ENCODE peak calls at places on chromosomes 16 and 17, in seven cellular contexts. T, U, O, J, D, P and X are unnamed samples.

GRCh38 chr16:85535352-85536072 is 77.6 kb upstream of the GSE1 start:
- DNase-seq in T (no peak), U (no peak), O (no peak), J (no peak), D (no peak), P (no peak), X (no peak)

GRCh38 chr16:83475108-83475507 is 332.7 kb upstream of the HSBP1 start:
- DNase-seq in T (no peak), U (no peak), O (peak), J (peak), D (no peak), P (peak), X (no peak)

GRCh38 chr17:40499551-40500189 is 1.8 kb downstream of the TNS4 start:
- DNase-seq in T (no peak), U (no peak), O (peak), J (peak), D (peak), P (peak), X (peak)

GRCh38 chr16:10428433-10429168 is 42.7 kb downstream of the ATF7IP2 start:
- DNase-seq in T (no peak), U (no peak), O (no peak), J (no peak), D (no peak), P (no peak), X (no peak)

GRCh38 chr16:12229759-12230594 is 253.4 kb downstream of the SNX29 start:
- DNase-seq in T (no peak), U (no peak), O (peak), J (peak), D (peak), P (peak), X (no peak)

GRCh38 chr16:1485847-1486496 is 2.8 kb downstream of the PTX4 start:
- DNase-seq in T (no peak), U (no peak), O (no peak), J (no peak), D (no peak), P (no peak), X (no peak)

GRCh38 chr17:27669136-27669535 is 38.1 kb downstream of the LGALS9 start:
- DNase-seq in T (no peak), U (no peak), O (no peak), J (no peak), D (no peak), P (no peak), X (no peak)

GRCh38 chr16:69497876-69498596 is 67.7 kb upstream of the NFAT5 start:
- DNase-seq in T (no peak), U (no peak), O (no peak), J (no peak), D (no peak), P (no peak), X (no peak)

GRCh38 chr16:3553138-3553923 is 23.9 kb downstream of the NLRC3 start:
- DNase-seq in T (peak), U (no peak), O (no peak), J (no peak), D (no peak), P (peak), X (no peak)

GRCh38 chr17:28738680-28739384 is 5.0 kb upstream of the TRAF4 start:
- DNase-seq in T (no peak), U (peak), O (no peak), J (no peak), D (no peak), P (no peak), X (no peak)

GRCh38 chr16:66905633-66906539 is 12.8 kb downstream of the CDH16 start:
- DNase-seq in T (no peak), U (no peak), O (no peak), J (no peak), D (no peak), P (no peak), X (no peak)

GRCh38 chr17:69874220-69874670 is 200.8 kb upstream of the KCNJ16 start:
- DNase-seq in T (no peak), U (no peak), O (peak), J (peak), D (no peak), P (peak), X (no peak)

GRCh38 chr16:1630450-1631213 is 18.5 kb downstream of the CRAMP1 start:
- DNase-seq in T (no peak), U (no peak), O (no peak), J (no peak), D (no peak), P (no peak), X (no peak)

GRCh38 chr17:54902611-54903010 is 2.0 kb downstream of the TOM1L1 start:
- DNase-seq in T (no peak), U (no peak), O (no peak), J (no peak), D (no peak), P (no peak), X (no peak)